ENCODE peak calls at places on chromosomes 3 and 15, in ten cellular contexts. L is astrocyte of the spinal cord, Q is activated B cell treated with CpG ODN at 0.5 μM for 24 hours, I is AG09319, J is omental fat pad, T is cardiac fibroblast, N is glutamatergic neuron, D is mesothelial cell of epicardium, U is AG09309, R is neural crest cell. Y is an unnamed sample.
A peak's percentile ranks its signal among the peaks of the same experiment; 100 is the strongest.

GRCh38 chr3:150232992-150233451 is 175.1 kb upstream of the TSC22D2 start:
- DNase-seq in I (no peak), U (no peak), N (no peak), Q (no peak), J (no peak), R (no peak), L (peak; percentile 79), D (no peak), T (peak; percentile 43), Y (no peak)

GRCh38 chr3:118966700-118967099 is 67.9 kb downstream of the IGSF11 start:
- DNase-seq in N (no peak), J (no peak), R (no peak), T (no peak), D (no peak), Q (no peak), L (no peak), I (no peak), U (no peak), Y (no peak)

GRCh38 chr3:26558257-26558656 is 64.3 kb upstream of the LRRC3B start:
- DNase-seq in D (no peak), J (no peak), T (no peak), U (no peak), Q (no peak), N (no peak), L (no peak), R (no peak), I (no peak), Y (no peak)

GRCh38 chr3:30400924-30401323 is 205.5 kb upstream of the TGFBR2 start:
- DNase-seq in U (no peak), J (no peak), T (peak; percentile 7), R (no peak), N (no peak), L (peak; percentile 15), D (no peak), I (no peak), Q (no peak), Y (no peak)

GRCh38 chr3:81242871-81243270 is 518.6 kb downstream of the GBE1 start:
- DNase-seq in L (peak; percentile 21), J (no peak), T (peak; percentile 61), U (no peak), I (no peak), R (no peak), Q (no peak), D (no peak), N (no peak), Y (no peak)

GRCh38 chr15:37045859-37046318 is 54.5 kb downstream of the MEIS2 start:
- DNase-seq in U (no peak), L (no peak), D (no peak), T (no peak), R (no peak), I (no peak), J (no peak), N (peak; percentile 24), Q (no peak), Y (no peak)

GRCh38 chr15:69666921-69667811 is 214.5 kb downstream of the RPLP1 start:
- DNase-seq in D (no peak), L (no peak), J (no peak), Q (peak; percentile 37), U (no peak), T (no peak), N (no peak), R (no peak), I (no peak), Y (peak; percentile 20)

GRCh38 chr3:11438636-11439035 is 166.4 kb downstream of the ATG7 start:
- DNase-seq in T (peak; percentile 36), J (no peak), D (no peak), I (no peak), U (no peak), Q (no peak), N (no peak), L (peak; percentile 74), R (no peak), Y (no peak)

GRCh38 chr15:90813796-90814192 is 54.6 kb upstream of the FURIN start:
- DNase-seq in T (no peak), U (no peak), I (no peak), D (no peak), N (no peak), R (no peak), L (no peak), J (no peak), Q (no peak), Y (peak; percentile 39)

GRCh38 chr3:3133490-3133889 is 6.8 kb downstream of the TRNT1 start:
- DNase-seq in J (no peak), L (no peak), U (no peak), R (no peak), T (no peak), I (no peak), Q (no peak), N (no peak), D (no peak), Y (no peak)

GRCh38 chr3:194489736-194490612 is 3.2 kb upstream of the ATP13A3 start:
- DNase-seq in N (no peak), U (no peak), I (no peak), Q (peak; percentile 26), L (no peak), J (no peak), D (no peak), T (peak; percentile 60), R (no peak), Y (peak; percentile 38)

GRCh38 chr15:92810418-92811138 is 89.5 kb upstream of the CHD2 start:
- DNase-seq in Q (no peak), U (no peak), I (no peak), J (no peak), N (peak; percentile 68), D (no peak), T (peak; percentile 81), R (peak; percentile 36), L (peak; percentile 83), Y (peak; percentile 83)

GRCh38 chr3:58101499-58102370 is 93.5 kb downstream of the FLNB start:
- DNase-seq in U (no peak), Q (no peak), L (no peak), R (no peak), I (no peak), J (no peak), N (no peak), T (no peak), D (no peak), Y (peak; percentile 17)

GRCh38 chr3:59300727-59301134 is 250.9 kb upstream of the CFAP20DC start:
- DNase-seq in J (no peak), T (no peak), Q (no peak), I (no peak), N (no peak), D (no peak), R (no peak), L (no peak), U (no peak), Y (no peak)

GRCh38 chr3:16290007-16290826 is 25.2 kb downstream of the OXNAD1 start:
- DNase-seq in Q (no peak), T (peak; percentile 77), D (no peak), R (peak; percentile 23), L (peak; percentile 77), J (no peak), I (peak; percentile 27), N (peak; percentile 51), U (no peak), Y (peak; percentile 81)

GRCh38 chr3:161409858-161410257 is 38.5 kb upstream of the SPTSSB start:
- DNase-seq in I (no peak), L (no peak), Q (no peak), J (no peak), T (no peak), U (no peak), D (no peak), N (no peak), R (no peak), Y (no peak)

GRCh38 chr3:144358191-144358590 is 386.6 kb downstream of the DIPK2A start:
- DNase-seq in T (no peak), I (no peak), Q (no peak), N (no peak), L (no peak), D (no peak), R (no peak), U (no peak), J (no peak), Y (no peak)

DNA sequence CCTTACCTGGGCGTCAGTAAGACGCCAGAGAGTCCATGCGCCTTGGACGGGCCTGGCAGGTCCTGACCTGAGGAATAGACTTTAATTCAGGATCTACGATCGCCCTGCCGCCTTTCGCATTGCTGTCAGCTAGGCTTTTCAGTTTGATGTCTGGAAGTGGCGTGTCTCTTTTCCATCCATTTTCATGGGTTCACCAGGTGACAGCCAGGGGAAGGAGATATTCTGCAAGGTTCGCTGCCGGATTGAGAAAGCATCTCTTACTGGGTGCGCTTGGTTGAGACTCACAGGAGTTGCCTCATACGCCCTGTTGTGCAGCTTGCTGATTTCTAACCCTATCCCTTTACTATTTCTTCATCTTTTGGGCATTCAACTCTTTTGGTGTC is 7.4 kb downstream of the EPHA3 start:
- DNase-seq in N (no peak), U (no peak), R (no peak), L (no peak), T (no peak), D (no peak), Q (no peak), I (no peak), J (no peak), Y (no peak)
- TF ChIP-seq CTCF in N (no peak), U (no peak), R (peak; percentile 41), L (no peak), T (no peak), D (no peak), Q (no peak), I (no peak), J (no peak), Y (no peak)

GRCh38 chr3:62703423-62704167 is 171.6 kb downstream of the CADPS start:
- DNase-seq in I (no peak), L (no peak), R (no peak), U (no peak), N (no peak), J (no peak), Q (no peak), D (no peak), T (no peak), Y (no peak)
- TF ChIP-seq CTCF in I (no peak), L (no peak), R (no peak), U (no peak), N (no peak), J (no peak), Q (no peak), D (no peak), T (no peak), Y (no peak)

GRCh38 chr3:122660575-122660974 is 20.1 kb upstream of the PARP14 start:
- DNase-seq in I (no peak), R (no peak), N (no peak), D (no peak), J (no peak), L (no peak), Q (no peak), T (peak; percentile 21), U (no peak), Y (no peak)
- TF ChIP-seq CTCF in I (no peak), R (no peak), N (no peak), D (no peak), J (no peak), L (no peak), Q (no peak), T (peak; percentile 4), U (no peak), Y (no peak)

GRCh38 chr3:84136425-84136824 is 822.4 kb upstream of the CADM2 start:
- DNase-seq in R (no peak), I (no peak), T (no peak), D (no peak), Q (no peak), U (no peak), L (no peak), N (no peak), J (no peak), Y (no peak)

DNA sequence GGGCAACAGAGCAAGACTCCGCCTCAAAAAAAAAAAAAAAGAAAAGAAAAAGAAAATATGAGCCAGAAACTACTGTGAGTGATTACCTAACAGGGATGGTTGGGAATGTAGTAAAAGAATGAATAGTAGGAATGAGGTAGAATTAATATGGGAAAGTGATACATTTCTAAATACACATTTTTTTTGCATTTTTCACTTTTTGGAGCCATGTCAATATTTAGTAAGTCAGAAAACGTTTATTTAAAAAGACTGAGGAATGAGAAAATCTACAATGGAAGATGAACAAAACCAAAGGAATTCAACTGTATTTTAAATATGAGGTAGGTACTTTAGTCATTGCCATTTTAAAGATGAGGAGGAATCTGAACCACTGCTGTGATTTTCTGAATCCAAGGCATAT is 817.2 kb upstream of the CADM2 start:
- DNase-seq in L (peak; percentile 3), D (no peak), J (no peak), T (no peak), Q (no peak), U (no peak), N (no peak), R (no peak), I (no peak), Y (no peak)
- TF ChIP-seq CTCF in L (no peak), D (no peak), J (no peak), T (no peak), Q (no peak), U (no peak), N (no peak), R (no peak), I (no peak), Y (no peak)